ENCODE peak calls at places on chromosomes 11 and 22, in seven cellular contexts. C is heart right ventricle, O is psoas muscle, R is body of pancreas, J is uterus, V is GM23248, H is brain microvascular endothelial cell. F is an unnamed sample.

GRCh38 chr11:111675891-111676290 is 73.6 kb downstream of the SIK2 start:
- DNase-seq in O (no peak), J (no peak), V (no peak), H (no peak), C (no peak), R (no peak), F (no peak)

GRCh38 chr11:34624069-34624468 is 3.2 kb downstream of the EHF start:
- DNase-seq in R (peak; percentile 37), C (no peak), H (no peak), V (no peak), O (no peak), J (no peak), F (no peak)

GRCh38 chr11:2287102-2287501 is 14.6 kb downstream of the C11orf21 start:
- DNase-seq in O (no peak), H (no peak), J (peak; percentile 54), V (no peak), R (peak; percentile 9), C (no peak), F (no peak)

GRCh38 chr22:32353292-32353691 is 4.4 kb upstream of the RFPL3 start:
- DNase-seq in J (no peak), C (no peak), O (no peak), R (no peak), V (no peak), H (no peak), F (no peak)

GRCh38 chr11:57638005-57638760 is 11.5 kb downstream of the YPEL4 start:
- DNase-seq in H (peak; percentile 86), C (peak; percentile 54), V (peak; percentile 92), J (peak; percentile 82), O (peak; percentile 61), R (peak; percentile 50), F (peak; percentile 96)

GRCh38 chr11:78541537-78541936 is 33.1 kb downstream of the NARS2 start:
- DNase-seq in O (no peak), H (no peak), J (no peak), R (no peak), C (no peak), V (no peak), F (no peak)

GRCh38 chr11:68649851-68650555 is 34.3 kb upstream of the GAL start:
- DNase-seq in H (no peak), V (no peak), C (no peak), J (no peak), O (no peak), R (no peak), F (no peak)

GRCh38 chr11:14544611-14545010 is 24.4 kb upstream of the PSMA1 start:
- DNase-seq in O (no peak), J (no peak), V (peak; percentile 63), R (no peak), C (no peak), H (no peak), F (peak; percentile 86)

GRCh38 chr11:97990162-97990920 is 1030.4 kb upstream of the CNTN5 start:
- DNase-seq in J (no peak), O (no peak), C (no peak), H (peak; percentile 42), V (no peak), R (no peak), F (no peak)

GRCh38 chr11:65487467-65488272 is 11.2 kb upstream of the MALAT1 start:
- DNase-seq in R (peak; percentile 96), O (peak; percentile 96), V (peak; percentile 100), C (peak; percentile 93), J (peak; percentile 98), H (peak; percentile 100), F (peak; percentile 100)

GRCh38 chr11:17528181-17528691 is 16.0 kb downstream of the USH1C start:
- DNase-seq in H (peak; percentile 54), R (peak; percentile 58), C (peak; percentile 49), J (peak; percentile 29), V (peak; percentile 71), O (peak; percentile 48), F (peak; percentile 77)

DNA sequence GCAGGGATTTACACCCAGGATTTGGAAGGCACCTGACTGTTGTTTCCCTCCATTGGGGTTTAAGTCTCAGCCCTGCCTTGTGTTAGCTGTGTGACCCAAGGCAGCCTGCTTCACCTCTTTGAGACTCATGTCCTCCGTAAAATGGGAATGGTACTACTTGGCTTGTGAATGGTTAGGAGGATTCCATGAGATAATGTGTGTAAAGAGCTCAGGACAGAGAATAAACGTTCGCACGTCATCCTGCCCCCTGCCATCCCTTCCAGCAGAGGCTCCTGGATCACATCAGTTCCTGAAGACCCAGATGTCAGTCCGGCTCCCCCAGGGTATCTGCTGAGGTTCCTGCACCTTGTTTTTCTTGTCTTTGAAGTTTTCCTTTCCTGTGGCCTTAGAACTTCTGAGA is 16.8 kb upstream of the ACCSL start:
- DNase-seq in R (no peak), C (no peak), V (no peak), J (no peak), O (no peak), H (no peak), F (no peak)
- H3K27ac ChIP-seq in R (no peak overlapping the region), C (peak overlapping the region; percentile 80), V (peak overlapping the region; percentile 50), J (peak overlapping the region; percentile 92), O (peak overlapping the region; percentile 56), H (no peak overlapping the region), F (peak overlapping the region; percentile 96)

GRCh38 chr22:40855104-40855959 is 1.1 kb downstream of the ST13 start:
- DNase-seq in H (no peak), O (peak; percentile 14), R (no peak), J (peak; percentile 30), C (no peak), V (peak; percentile 82), F (no peak)

GRCh38 chr22:40856513-40857308 is at the start of the genes ST13 and XPNPEP3:
- DNase-seq in V (peak; percentile 98), C (peak; percentile 97), O (peak; percentile 98), R (peak; percentile 97), H (peak; percentile 96), J (peak; percentile 98), F (peak; percentile 98)

GRCh38 chr22:40853961-40854360 is 2.5 kb downstream of the ST13 start:
- DNase-seq in O (no peak), C (no peak), J (no peak), V (peak; percentile 48), H (no peak), R (no peak), F (no peak)

GRCh38 chr22:40857309-40857851 is 432 bp downstream of the XPNPEP3 start:
- DNase-seq in H (no peak), O (no peak), V (peak; percentile 49), R (no peak), C (no peak), J (no peak), F (no peak)

DNA sequence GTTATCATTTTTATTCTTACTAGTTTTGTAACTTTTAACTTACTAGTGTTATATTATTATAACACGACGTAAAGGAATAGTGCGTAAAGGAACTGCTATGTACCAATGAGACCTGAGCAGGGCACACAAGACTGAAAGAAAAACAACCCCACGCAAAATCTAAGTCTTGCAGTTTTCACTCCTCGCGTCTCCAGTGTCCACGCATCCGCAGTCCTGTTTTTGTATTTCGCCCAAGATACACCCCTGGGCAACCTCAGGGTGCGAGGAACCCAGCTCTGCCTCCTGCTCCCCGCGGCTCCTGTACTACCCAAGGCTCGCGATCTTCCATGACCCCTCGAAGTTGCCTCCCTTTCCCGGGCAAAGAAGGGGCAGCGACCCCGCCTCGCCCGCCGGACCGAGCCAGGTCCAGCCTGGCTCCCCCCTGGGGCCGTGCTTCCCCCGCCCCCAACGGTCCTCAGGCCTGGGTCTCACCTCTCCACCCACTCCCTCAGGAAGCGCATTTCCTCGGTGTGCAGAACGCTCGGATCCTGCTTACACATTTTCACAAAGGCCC is 403 bp downstream of the ST13 start:
- DNase-seq in C (no peak), R (no peak), V (peak; percentile 69), H (peak; percentile 23), J (no peak), O (no peak), F (peak; percentile 43)
- H3K27ac ChIP-seq in C (peak overlapping the region; percentile 97), R (peak overlapping the region; percentile 82), V (peak overlapping the region; percentile 99), H (peak overlapping the region; percentile 99), J (peak overlapping the region; percentile 96), O (peak overlapping the region; percentile 98), F (peak overlapping the region; percentile 99)

DNA sequence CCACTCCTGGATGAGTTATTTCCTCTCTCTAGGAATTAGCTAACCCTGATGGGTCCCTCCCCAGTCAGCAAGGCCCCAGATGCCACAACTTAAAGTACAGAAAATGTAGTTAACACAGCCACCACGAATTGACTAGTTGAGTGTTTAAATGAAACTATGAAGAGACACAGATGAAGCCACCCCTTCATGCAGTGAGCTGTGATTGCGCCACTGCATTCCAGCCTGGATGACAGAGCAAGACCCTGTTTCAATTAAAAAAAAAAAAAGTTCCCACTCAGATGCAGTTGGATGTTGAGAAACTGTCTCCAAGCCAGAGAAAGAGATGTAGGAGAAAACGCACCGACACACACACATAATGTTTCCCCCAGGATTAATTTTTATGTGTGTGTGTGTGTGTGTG is 53.3 kb downstream of the SCN3B start:
- DNase-seq in J (no peak), R (no peak), V (peak; percentile 82), C (no peak), H (peak; percentile 14), O (no peak), F (no peak)
- H3K27ac ChIP-seq in J (no peak overlapping the region), R (no peak overlapping the region), V (peak overlapping the region; percentile 40), C (no peak overlapping the region), H (no peak overlapping the region), O (no peak overlapping the region), F (no peak overlapping the region)

GRCh38 chr11:96105944-96106343 is 182.0 kb upstream of the MTMR2 start:
- DNase-seq in O (no peak), J (no peak), C (no peak), H (no peak), V (no peak), R (no peak), F (no peak)

GRCh38 chr11:96105197-96105895 is 181.4 kb upstream of the MTMR2 start:
- DNase-seq in V (peak; percentile 58), C (no peak), J (no peak), H (no peak), O (no peak), R (no peak), F (no peak)

GRCh38 chr11:96110302-96110701 is 186.4 kb upstream of the MTMR2 start:
- DNase-seq in R (no peak), C (no peak), O (no peak), H (no peak), V (no peak), J (no peak), F (no peak)

GRCh38 chr11:96109265-96110030 is 185.5 kb upstream of the MTMR2 start:
- DNase-seq in O (no peak), J (no peak), H (no peak), V (peak; percentile 38), R (no peak), C (no peak), F (no peak)

DNA sequence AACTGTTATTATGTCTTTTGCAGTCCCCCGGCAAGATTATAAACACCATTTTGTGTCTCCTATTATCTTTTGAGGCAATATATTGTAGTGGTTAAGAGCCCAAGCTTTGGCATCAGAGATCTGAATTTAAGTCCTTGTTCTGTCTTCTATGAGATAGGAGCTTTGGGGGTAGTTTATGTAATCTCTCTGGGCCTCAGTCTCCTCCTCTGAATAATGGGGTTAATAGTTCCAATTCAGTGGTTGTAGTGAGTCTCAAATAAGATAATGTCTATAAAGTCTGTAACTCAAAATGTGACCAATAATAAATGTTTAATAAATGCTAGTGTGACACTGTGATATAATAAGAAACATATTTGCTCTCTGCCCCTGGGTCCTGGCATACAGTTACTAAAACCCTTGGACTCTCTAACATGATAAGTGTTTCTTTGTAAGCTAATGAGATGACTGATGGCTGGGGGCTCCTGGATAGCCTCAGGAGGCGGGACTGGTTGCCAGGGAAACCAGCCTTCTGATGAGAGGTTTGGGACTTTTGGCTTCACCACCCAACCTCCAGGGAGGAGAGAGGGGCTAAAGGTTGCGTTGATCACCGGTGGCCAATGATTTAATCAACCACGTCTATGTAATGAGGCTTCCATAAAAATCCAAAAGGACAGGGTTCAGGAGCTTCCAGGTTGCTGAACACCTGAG is 183.4 kb upstream of the MTMR2 start:
- DNase-seq in H (no peak), R (no peak), O (no peak), J (no peak), C (no peak), V (no peak), F (no peak)
- H3K27ac ChIP-seq in H (no peak overlapping the region), R (no peak overlapping the region), O (no peak overlapping the region), J (no peak overlapping the region), C (no peak overlapping the region), V (no peak overlapping the region), F (no peak overlapping the region)

GRCh38 chr22:24147666-24148065 is 33.6 kb upstream of the SUSD2 start:
- DNase-seq in O (no peak), H (no peak), C (no peak), J (no peak), R (no peak), V (no peak), F (no peak)
- H3K27ac ChIP-seq in O (peak overlapping the region; percentile 50), H (no peak overlapping the region), C (peak overlapping the region; percentile 72), J (peak overlapping the region; percentile 84), R (peak overlapping the region; percentile 50), V (peak overlapping the region; percentile 41), F (peak overlapping the region; percentile 99)

F was measured in cardiac muscle cell.